ENCODE peak calls at places on chromosome 19, in seven cellular contexts. E is Peyer's patch, X is lung, K is heart right ventricle, Y is caudate nucleus, V is fibroblast of lung, L is left ventricle myocardium inferior. N is an unnamed sample.

GRCh38 chr19:862529-863304 is 3.3 kb downstream of the CFD start:
- DNase-seq in L (no peak), V (peak; percentile 37), E (peak; percentile 84), Y (no peak), K (no peak), X (peak; percentile 81), N (peak; percentile 61)

GRCh38 chr19:2058570-2059421 is 7.8 kb upstream of the MKNK2 start:
- DNase-seq in L (no peak), K (no peak), E (no peak), Y (no peak), X (no peak), V (no peak), N (no peak)

GRCh38 chr19:54014920-54015560 is 23.6 kb downstream of the CACNG6 start:
- DNase-seq in V (no peak), K (no peak), L (no peak), Y (no peak), X (no peak), E (no peak), N (no peak)

GRCh38 chr19:39372047-39372802 is 18.7 kb downstream of the PAF1 start:
- DNase-seq in E (peak; percentile 72), K (peak; percentile 86), X (peak; percentile 79), Y (peak; percentile 8), L (peak; percentile 82), V (peak; percentile 97), N (peak; percentile 52)

GRCh38 chr19:15466851-15467733 is 2.7 kb upstream of the RASAL3 start:
- DNase-seq in K (no peak), E (peak; percentile 67), Y (no peak), X (no peak), V (peak; percentile 79), L (no peak), N (no peak)

GRCh38 chr19:5718032-5718578 is 1.8 kb downstream of the LONP1 start:
- DNase-seq in V (peak; percentile 63), K (no peak), E (no peak), L (no peak), Y (no peak), X (no peak), N (no peak)

GRCh38 chr19:8423821-8424223 is 10.7 kb downstream of the MARCHF2 start:
- DNase-seq in V (peak; percentile 96), L (peak; percentile 94), Y (no peak), X (peak; percentile 88), E (peak; percentile 87), K (peak; percentile 96), N (peak; percentile 89)

GRCh38 chr19:756232-756631 is 5.3 kb downstream of the MISP start:
- DNase-seq in K (no peak), E (peak; percentile 71), L (no peak), V (peak; percentile 66), X (no peak), Y (no peak), N (no peak)

GRCh38 chr19:38388310-38389100 is at the start of gene SPRED3:
- DNase-seq in Y (peak; percentile 69), X (no peak), V (peak; percentile 79), K (no peak), E (no peak), L (no peak), N (peak; percentile 42)

GRCh38 chr19:41940443-41941409 is 12.5 kb upstream of the ERFL start:
- DNase-seq in V (no peak), X (no peak), Y (no peak), L (no peak), E (no peak), K (no peak), N (no peak)

GRCh38 chr19:44539236-44539819 is 9.9 kb upstream of the CEACAM20 start:
- DNase-seq in L (no peak), E (no peak), K (no peak), Y (no peak), X (no peak), V (no peak), N (no peak)

GRCh38 chr19:39582442-39582841 is 19.9 kb upstream of the LGALS13 start:
- DNase-seq in V (no peak), Y (no peak), E (no peak), L (no peak), X (no peak), K (no peak), N (no peak)

GRCh38 chr19:51034704-51035103 is at the start of gene KLK12:
- DNase-seq in K (no peak), V (no peak), Y (no peak), L (no peak), E (no peak), X (no peak), N (no peak)

GRCh38 chr19:1411255-1412191 is 4.1 kb downstream of the DAZAP1 start:
- DNase-seq in K (peak; percentile 87), Y (peak; percentile 88), E (no peak), X (peak; percentile 42), V (peak; percentile 65), L (peak; percentile 80), N (no peak)

GRCh38 chr19:3555653-3556422 is 1.5 kb downstream of the MFSD12 start:
- DNase-seq in Y (no peak), K (no peak), V (no peak), X (no peak), L (no peak), E (no peak), N (no peak)

GRCh38 chr19:2167896-2168618 is 4.3 kb downstream of the DOT1L start:
- DNase-seq in X (peak; percentile 74), E (peak; percentile 86), K (peak; percentile 85), L (peak; percentile 81), V (peak; percentile 61), Y (no peak), N (peak; percentile 40)

GRCh38 chr19:42427313-42427712 is at the start of gene LIPE:
- DNase-seq in E (no peak), V (no peak), Y (no peak), L (no peak), K (no peak), X (no peak), N (no peak)

GRCh38 chr19:17528610-17529009 is 17.2 kb downstream of the PGLS start:
- DNase-seq in V (no peak), E (no peak), Y (no peak), K (no peak), L (no peak), X (no peak), N (no peak)

GRCh38 chr19:14407889-14408640 is 11.1 kb downstream of the DDX39A start:
- DNase-seq in X (no peak), E (peak; percentile 89), L (no peak), V (no peak), K (no peak), Y (no peak), N (peak; percentile 58)

GRCh38 chr19:51131780-51132680 is 7.3 kb downstream of the SIGLEC9 start:
- DNase-seq in Y (no peak), L (peak; percentile 69), V (no peak), K (peak; percentile 69), E (peak; percentile 65), X (peak; percentile 78), N (peak; percentile 56)

GRCh38 chr19:33394006-33394722 is 20.7 kb downstream of the CEBPG start:
- DNase-seq in X (peak; percentile 47), V (peak; percentile 74), L (peak; percentile 57), E (peak; percentile 70), K (no peak), Y (no peak), N (no peak)

GRCh38 chr19:49690656-49691242 is at the start of gene CPT1C:
- DNase-seq in X (peak; percentile 67), Y (peak; percentile 66), K (peak; percentile 87), L (peak; percentile 83), V (peak; percentile 71), E (peak; percentile 80), N (peak; percentile 79)

GRCh38 chr19:35833972-35834371 is 18.3 kb downstream of the NPHS1 start:
- DNase-seq in Y (no peak), X (no peak), E (no peak), V (no peak), L (no peak), K (no peak), N (no peak)

GRCh38 chr19:35830986-35831385 is 18.3 kb upstream of the PRODH2 start:
- DNase-seq in K (no peak), E (no peak), Y (no peak), X (no peak), V (no peak), L (no peak), N (no peak)

GRCh38 chr19:35824150-35824549 is 11.5 kb upstream of the PRODH2 start:
- DNase-seq in E (no peak), X (no peak), Y (no peak), V (no peak), L (no peak), K (no peak), N (no peak)

GRCh38 chr19:35832054-35832453 is 19.4 kb upstream of the PRODH2 start:
- DNase-seq in Y (no peak), V (no peak), X (no peak), E (no peak), L (no peak), K (no peak), N (no peak)

DNA sequence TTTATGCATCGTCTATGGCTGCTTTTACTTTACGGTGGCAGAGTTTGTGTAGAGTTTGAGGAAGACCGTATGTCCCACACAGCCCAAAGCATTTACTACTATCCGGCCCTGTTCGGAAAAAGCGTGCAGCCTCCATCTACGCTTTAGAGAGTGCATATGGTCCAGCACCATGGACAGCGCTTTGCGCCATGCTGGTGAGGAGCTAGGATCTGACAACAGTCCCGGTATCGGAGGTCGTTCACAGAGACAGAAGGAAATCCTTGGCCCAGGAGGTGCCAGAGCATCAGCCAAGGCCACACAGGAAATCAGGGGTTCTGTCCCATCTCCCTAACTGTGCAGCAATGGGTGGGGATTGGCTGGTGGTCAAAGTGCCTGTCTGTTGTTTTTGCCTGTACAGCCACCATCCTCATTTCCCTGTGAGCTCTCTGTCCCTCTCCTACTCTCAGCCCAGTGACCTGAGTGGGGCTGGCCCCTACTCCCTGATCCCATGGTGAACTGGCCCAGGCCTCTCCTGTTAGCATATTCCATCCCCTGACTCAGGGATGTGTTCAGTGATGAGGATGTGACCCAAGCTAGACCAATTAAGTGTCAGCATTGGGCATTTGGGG is 16.2 kb upstream of the PRODH2 start:
- DNase-seq in Y (no peak), L (peak; percentile 53), E (peak; percentile 60), V (peak; percentile 55), X (no peak), K (peak; percentile 65), N (peak; percentile 60)
- H3K27ac ChIP-seq in Y (no peak overlapping the region), L (no peak overlapping the region), E (no peak overlapping the region), V (no peak overlapping the region), X (no peak overlapping the region), K (no peak overlapping the region), N (no peak overlapping the region)

GRCh38 chr19:12764698-12765097 is 10.7 kb downstream of the HOOK2 start:
- DNase-seq in L (no peak), Y (no peak), X (no peak), K (no peak), V (no peak), E (no peak), N (no peak)
- H3K27ac ChIP-seq in L (no peak overlapping the region), Y (no peak overlapping the region), X (no peak overlapping the region), K (peak overlapping the region; percentile 1), V (no peak overlapping the region), E (no peak overlapping the region), N (no peak overlapping the region)

DNA sequence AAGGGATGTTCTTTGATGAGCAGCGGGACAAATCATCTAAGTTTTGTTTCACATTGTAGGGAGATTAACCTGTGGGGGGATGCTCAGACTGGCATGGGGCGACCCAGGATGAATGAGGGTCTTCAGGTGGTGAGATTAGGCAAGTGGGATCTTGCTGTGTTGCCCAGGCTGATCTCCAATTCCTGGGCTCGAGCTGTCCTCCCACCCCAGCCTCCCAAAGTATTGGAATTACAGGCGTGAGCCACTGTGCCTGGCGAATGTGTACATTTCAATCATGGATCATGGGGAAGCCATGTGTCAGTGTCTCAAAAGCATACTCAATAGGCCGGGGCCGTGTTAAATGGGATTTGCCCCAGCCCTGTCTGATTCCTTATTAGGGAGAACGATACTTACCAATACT is 8.1 kb downstream of the SLC25A42 start:
- DNase-seq in L (no peak), E (no peak), V (no peak), X (no peak), K (no peak), Y (no peak), N (no peak)
- H3K27ac ChIP-seq in L (no peak overlapping the region), E (no peak overlapping the region), V (no peak overlapping the region), X (no peak overlapping the region), K (no peak overlapping the region), Y (no peak overlapping the region), N (no peak overlapping the region)

GRCh38 chr19:56705939-56706338 is 34.4 kb upstream of the ZNF835 start:
- DNase-seq in X (no peak), K (no peak), V (no peak), E (no peak), L (no peak), Y (no peak), N (no peak)
- H3K27ac ChIP-seq in X (no peak overlapping the region), K (no peak overlapping the region), V (no peak overlapping the region), E (no peak overlapping the region), L (no peak overlapping the region), Y (no peak overlapping the region), N (no peak overlapping the region)

N was measured in stomach.